ENCODE peak calls at places on chromosomes 12 and 14, in seven cellular contexts. H, O, F, D, Z, P and V are unnamed samples. For H3K9me3 and H3K4me1, the result is how much of the 10 kb centered on the place peaks cover.

GRCh38 chr14:33906968-33907367 is 43.9 kb downstream of the EGLN3 start:
- DNase-seq in H (no peak), O (no peak), F (no peak), D (no peak), Z (no peak), P (no peak), V (no peak)

GRCh38 chr12:121812320-121812871 is 8.6 kb downstream of the SETD1B start:
- DNase-seq in H (peak), O (no peak), F (peak), D (peak), Z (peak), P (peak), V (no peak)

GRCh38 chr12:13339538-13339937 is 143.0 kb downstream of the EMP1 start:
- DNase-seq in H (no peak), O (no peak), F (no peak), D (no peak), Z (no peak), P (no peak), V (no peak)

GRCh38 chr12:124508323-124509096 is 58.9 kb downstream of the NCOR2 start:
- DNase-seq in H (no peak), O (no peak), F (peak), D (no peak), Z (peak), P (no peak), V (no peak)

GRCh38 chr14:44962573-44963528 is 861 bp downstream of the TOGARAM1 start:
- DNase-seq in H (peak), O (peak), F (peak), D (peak), Z (no peak), P (peak), V (no peak)

GRCh38 chr14:77869350-77869749 is 69.4 kb downstream of the ADCK1 start:
- DNase-seq in H (no peak), O (no peak), F (no peak), D (no peak), Z (no peak), P (no peak), V (no peak)

GRCh38 chr12:9674226-9674590 is 4.7 kb downstream of the CLEC2D start:
- DNase-seq in H (no peak), O (no peak), F (no peak), D (peak), Z (no peak), P (peak), V (peak)

GRCh38 chr12:114241973-114242434 is 163.9 kb downstream of the TBX5 start:
- DNase-seq in H (no peak), O (no peak), F (no peak), D (no peak), Z (no peak), P (no peak), V (no peak)

GRCh38 chr12:125140918-125141573 is 75.8 kb downstream of the AACS start:
- DNase-seq in H (no peak), O (no peak), F (no peak), D (no peak), Z (no peak), P (no peak), V (no peak)

GRCh38 chr12:57152408-57153038 is 5.1 kb upstream of the LRP1-AS start:
- DNase-seq in H (no peak), O (no peak), F (peak), D (no peak), Z (peak), P (no peak), V (no peak)

GRCh38 chr12:24823808-24824515 is 124.9 kb downstream of the BCAT1 start:
- DNase-seq in H (no peak), O (no peak), F (no peak), D (no peak), Z (no peak), P (no peak), V (no peak)

GRCh38 chr12:92290881-92291280 is 145.2 kb upstream of the BTG1 start:
- DNase-seq in H (no peak), O (no peak), F (no peak), D (no peak), Z (no peak), P (no peak), V (no peak)

GRCh38 chr12:64611430-64612286 is 1.4 kb downstream of the RASSF3 start:
- DNase-seq in H (peak), O (no peak), F (peak), D (peak), Z (no peak), P (peak), V (peak)

GRCh38 chr12:77402726-77403125 is 337.4 kb upstream of the E2F7 start:
- DNase-seq in H (peak), O (no peak), F (no peak), D (no peak), Z (no peak), P (no peak), V (no peak)

GRCh38 chr12:27463826-27464554 is 17.5 kb downstream of the SMCO2 start:
- DNase-seq in H (no peak), O (peak), F (peak), D (no peak), Z (no peak), P (peak), V (no peak)

GRCh38 chr12:1592444-1593231 is 1.7 kb downstream of the FBXL14 start:
- DNase-seq in H (peak), O (no peak), F (peak), D (no peak), Z (no peak), P (peak), V (peak)

GRCh38 chr12:129870796-129871195 is 33.0 kb downstream of the TMEM132D start:
- DNase-seq in H (no peak), O (no peak), F (no peak), D (no peak), Z (no peak), P (no peak), V (no peak)

GRCh38 chr14:95445161-95445560 is 71.3 kb downstream of the SYNE3 start:
- DNase-seq in H (no peak), O (no peak), F (no peak), D (no peak), Z (no peak), P (no peak), V (no peak)

GRCh38 chr14:23492618-23493272 is 23.2 kb downstream of the NGDN start:
- DNase-seq in H (no peak), O (no peak), F (no peak), D (no peak), Z (no peak), P (no peak), V (no peak)

GRCh38 chr12:20599757-20600156 is 95.4 kb upstream of the SLCO1C1 start:
- DNase-seq in H (no peak), O (no peak), F (no peak), D (no peak), Z (no peak), P (no peak), V (no peak)

GRCh38 chr12:113194971-113195391 is 9.5 kb downstream of the RITA1 start:
- DNase-seq in H (no peak), O (no peak), F (no peak), D (no peak), Z (no peak), P (no peak), V (no peak)

GRCh38 chr14:54175298-54175942 is 218.8 kb upstream of the BMP4 start:
- DNase-seq in H (peak), O (peak), F (peak), D (peak), Z (peak), P (no peak), V (peak)

GRCh38 chr12:54988402-54989054 is 4.0 kb upstream of the TESPA1 start:
- DNase-seq in H (no peak), O (peak), F (peak), D (peak), Z (peak), P (peak), V (peak)

GRCh38 chr14:50320279-50320678 is 8.2 kb downstream of the DMAC2L start:
- DNase-seq in H (no peak), O (no peak), F (no peak), D (no peak), Z (no peak), P (no peak), V (no peak)

GRCh38 chr12:77299910-77300772 is 234.8 kb upstream of the E2F7 start:
- DNase-seq in H (no peak), O (no peak), F (no peak), D (no peak), Z (no peak), P (no peak), V (no peak)

GRCh38 chr12:126747530-126748149 is 1519.3 kb upstream of the TMEM132C start:
- DNase-seq in H (peak), O (no peak), F (no peak), D (peak), Z (no peak), P (no peak), V (no peak)

GRCh38 chr14:78752789-78753188 is 582.6 kb downstream of the NRXN3 start:
- DNase-seq in H (no peak), O (no peak), F (no peak), D (peak), Z (no peak), P (no peak), V (no peak)

GRCh38 chr12:18496156-18496555 is 234.8 kb downstream of the PIK3C2G start:
- DNase-seq in H (no peak), O (no peak), F (no peak), D (no peak), Z (no peak), P (no peak), V (no peak)

GRCh38 chr12:117774986-117775775 is 193.6 kb downstream of the KSR2 start:
- DNase-seq in H (no peak), O (no peak), F (no peak), D (no peak), Z (no peak), P (no peak), V (no peak)

GRCh38 chr14:23068792-23069412 is 11.6 kb upstream of the CDH24 start:
- DNase-seq in H (peak), O (peak), F (peak), D (peak), Z (peak), P (no peak), V (peak)

GRCh38 chr14:80135305-80136088 is 75.8 kb downstream of the DIO2 start:
- DNase-seq in H (no peak), O (no peak), F (no peak), D (no peak), Z (no peak), P (no peak), V (no peak)

GRCh38 chr14:22305563-22306127 is 283.4 kb downstream of the DAD1 start:
- DNase-seq in H (no peak), O (no peak), F (no peak), D (no peak), Z (no peak), P (no peak), V (no peak)

GRCh38 chr14:74611672-74612345 is at the start of gene LTBP2:
- DNase-seq in H (peak), O (no peak), F (no peak), D (peak), Z (no peak), P (no peak), V (peak)

GRCh38 chr14:74609721-74610120 is 2.3 kb downstream of the LTBP2 start:
- DNase-seq in H (no peak), O (no peak), F (no peak), D (no peak), Z (no peak), P (no peak), V (no peak)

GRCh38 chr14:74612346-74613021 is 447 bp upstream of the LTBP2 start:
- DNase-seq in H (peak), O (no peak), F (peak), D (peak), Z (peak), P (peak), V (peak)

GRCh38 chr14:74610199-74610865 is 1.7 kb downstream of the LTBP2 start:
- DNase-seq in H (no peak), O (no peak), F (no peak), D (no peak), Z (no peak), P (no peak), V (no peak)

DNA sequence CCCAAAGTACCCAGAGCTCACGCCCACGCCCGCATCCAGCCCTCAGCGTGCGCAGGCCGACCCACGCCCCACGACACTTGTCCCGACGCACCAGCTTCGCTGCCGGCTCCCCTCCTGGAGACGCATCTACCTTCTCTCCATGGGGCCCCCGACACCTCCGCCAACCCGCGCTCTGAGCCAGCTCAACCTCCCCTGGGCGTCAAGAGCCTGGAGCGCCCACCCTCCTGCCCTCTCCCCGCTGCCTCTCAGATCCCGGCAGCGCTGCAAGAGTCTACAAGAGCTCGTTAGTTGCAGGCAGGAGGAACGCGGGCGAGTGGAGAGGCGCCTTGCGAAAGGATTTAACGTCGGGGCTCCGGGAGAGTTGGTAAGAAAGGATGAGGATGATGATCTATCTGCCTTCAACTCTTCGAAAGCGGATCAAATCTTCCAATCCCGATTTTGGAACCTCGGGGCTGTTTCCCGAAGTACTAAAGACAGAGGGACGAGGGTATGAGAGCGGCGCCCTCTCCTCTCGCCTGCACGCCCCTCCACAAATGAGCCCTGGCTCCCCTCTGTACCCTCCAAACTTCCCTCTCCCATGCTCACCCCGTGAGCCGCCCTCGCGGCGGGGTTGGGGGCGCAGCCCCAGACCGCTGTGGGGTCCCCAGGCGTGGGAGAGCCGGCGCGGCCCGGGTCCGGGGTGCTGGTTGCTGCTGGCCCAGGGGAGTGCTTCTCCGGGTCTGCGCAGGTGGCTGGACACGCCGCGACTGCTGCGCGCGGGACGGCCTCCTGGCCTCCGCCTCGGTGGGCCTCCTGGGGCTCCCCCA is 968 bp downstream of the LTBP2 start:
- DNase-seq in H (no peak), O (no peak), F (no peak), D (no peak), Z (no peak), P (no peak), V (no peak)
- H3K4me3 ChIP-seq in H (peak), O (peak), F (no peak), D (no peak), Z (peak), P (no peak), V (peak)

GRCh38 chr12:38157933-38158401 is 158.6 kb upstream of the ALG10B start:
- DNase-seq in H (no peak), O (no peak), F (no peak), D (no peak), Z (no peak), P (no peak), V (peak)
- H3K9me3 ChIP-seq in H (under half), O (under half), F (under half), D (under half), Z (under half), P (under half), V (under half)

GRCh38 chr12:106870116-106870515 is 85.6 kb upstream of the TMEM263 start:
- DNase-seq in H (no peak), O (no peak), F (no peak), D (no peak), Z (no peak), P (no peak), V (no peak)
- H3K4me1 ChIP-seq in H (under half), O (under half), F (under half), D (under half), Z (under half), P (under half), V (under half)

GRCh38 chr12:56082967-56083366 is 3.0 kb downstream of the ERBB3 start:
- DNase-seq in H (no peak), O (no peak), F (no peak), D (no peak), Z (no peak), P (no peak), V (no peak)
- H3K4me3 ChIP-seq in H (no peak), O (no peak), F (no peak), D (no peak), Z (no peak), P (no peak), V (peak)

GRCh38 chr14:36655963-36656768 is 5.5 kb upstream of the PAX9 start:
- DNase-seq in H (peak), O (no peak), F (no peak), D (peak), Z (no peak), P (no peak), V (no peak)
- H3K9me3 ChIP-seq in H (under half), O (under half), F (under half), D (under half), Z (under half), P (under half), V (under half)

GRCh38 chr14:32009221-32009620 is 67.9 kb upstream of the ARHGAP5 start:
- DNase-seq in H (no peak), O (no peak), F (no peak), D (no peak), Z (no peak), P (no peak), V (no peak)

GRCh38 chr14:32008602-32009193 is 68.4 kb upstream of the ARHGAP5 start:
- DNase-seq in H (no peak), O (no peak), F (no peak), D (no peak), Z (no peak), P (no peak), V (no peak)

GRCh38 chr14:32007755-32008374 is 69.2 kb upstream of the ARHGAP5 start:
- DNase-seq in H (peak), O (no peak), F (no peak), D (no peak), Z (no peak), P (no peak), V (no peak)

GRCh38 chr14:32004300-32004699 is 72.8 kb upstream of the ARHGAP5 start:
- DNase-seq in H (no peak), O (no peak), F (no peak), D (no peak), Z (no peak), P (no peak), V (no peak)

DNA sequence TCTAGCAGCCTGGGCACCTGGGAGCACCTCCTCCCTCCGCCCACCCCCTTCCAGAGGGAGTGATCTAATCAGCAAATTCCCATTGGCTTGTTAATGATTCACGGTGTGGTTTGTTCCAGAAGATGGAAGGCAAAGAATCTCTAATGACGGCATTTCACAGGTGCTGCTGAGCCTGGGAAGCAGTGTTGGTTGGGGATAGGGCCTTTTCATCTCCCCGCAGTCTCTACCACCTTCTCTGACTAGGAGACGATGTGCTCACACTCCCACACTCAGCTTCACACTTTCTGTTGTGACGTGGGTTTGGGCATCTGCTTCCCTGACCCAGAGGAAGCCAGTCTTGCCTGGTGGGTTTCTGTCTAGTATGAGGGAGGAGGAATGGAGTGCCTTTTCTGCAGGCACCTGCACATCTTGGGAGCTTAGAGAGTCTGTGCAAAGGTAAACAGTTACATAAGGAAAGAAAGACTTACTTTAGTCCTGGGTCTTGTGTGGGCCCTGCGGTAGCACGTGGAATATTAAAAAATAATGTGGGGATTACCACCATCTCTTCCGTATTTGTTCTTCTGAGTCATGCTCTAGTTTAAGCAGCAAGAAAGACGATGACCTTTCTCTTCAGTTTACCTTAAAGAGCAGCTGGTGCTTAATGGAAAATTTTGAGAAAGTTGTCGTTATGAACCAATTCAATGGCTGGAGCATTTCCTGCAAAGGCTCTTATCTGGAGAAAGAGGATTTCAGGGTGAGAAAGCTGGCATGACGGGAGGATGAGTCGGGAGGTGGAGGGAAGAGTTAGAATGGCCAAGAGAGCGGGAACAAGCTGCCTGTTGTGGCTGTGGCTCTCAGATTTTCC is 70.6 kb upstream of the ARHGAP5 start:
- DNase-seq in H (no peak), O (no peak), F (no peak), D (peak), Z (no peak), P (no peak), V (no peak)
- H3K4me1 ChIP-seq in H (under half), O (under half), F (under half), D (under half), Z (under half), P (under half), V (under half)

GRCh38 chr14:39440975-39441374 is 8.7 kb upstream of the FBXO33 start:
- DNase-seq in H (no peak), O (no peak), F (no peak), D (no peak), Z (no peak), P (no peak), V (no peak)

GRCh38 chr14:39442293-39442692 is 10.1 kb upstream of the FBXO33 start:
- DNase-seq in H (no peak), O (peak), F (no peak), D (no peak), Z (no peak), P (no peak), V (no peak)

GRCh38 chr14:39441805-39442204 is 9.6 kb upstream of the FBXO33 start:
- DNase-seq in H (no peak), O (no peak), F (no peak), D (no peak), Z (no peak), P (no peak), V (no peak)

GRCh38 chr14:39447155-39447554 is 14.9 kb upstream of the FBXO33 start:
- DNase-seq in H (no peak), O (no peak), F (no peak), D (no peak), Z (no peak), P (no peak), V (no peak)

DNA sequence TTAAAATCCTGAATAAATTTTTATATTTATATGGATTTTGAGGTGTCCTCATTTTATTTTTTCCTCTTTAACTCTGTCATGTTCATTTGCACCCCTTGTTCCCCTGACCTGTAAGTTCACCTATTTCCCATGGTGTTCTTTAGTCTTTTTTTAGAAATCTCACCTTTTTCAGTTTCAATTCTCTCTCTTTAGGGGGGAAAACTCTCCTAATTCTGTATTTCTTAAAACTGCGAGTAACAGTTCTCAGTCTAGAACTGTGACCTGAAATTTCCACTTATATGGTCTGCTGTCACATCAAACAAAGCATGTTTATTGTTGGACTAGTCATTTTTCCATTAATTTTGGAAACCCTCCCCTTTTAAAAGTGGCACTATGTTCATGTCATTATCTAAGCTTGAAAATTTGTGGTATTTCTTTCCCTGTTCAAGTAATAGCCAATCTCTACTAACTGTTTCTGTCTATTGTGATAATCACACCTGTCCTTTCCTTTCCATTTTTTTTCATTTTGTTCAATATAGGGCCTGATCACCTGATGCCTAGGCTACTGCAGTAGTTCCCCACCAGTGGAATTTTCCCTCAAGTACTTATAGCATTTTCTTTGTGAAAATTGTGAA is 14.0 kb upstream of the FBXO33 start:
- DNase-seq in H (no peak), O (no peak), F (no peak), D (no peak), Z (no peak), P (no peak), V (no peak)
- H3K4me3 ChIP-seq in H (no peak), O (no peak), F (no peak), D (no peak), Z (no peak), P (no peak), V (no peak)